ENCODE peak calls at places on chromosomes 2 and 18, in eight cellular contexts. A is caudate nucleus; Y is HepG2; O is tibial nerve; V is left ventricle myocardium inferior; I is dermis blood vessel endothelial cell; P is HTR-8/SVneo; L is stimulated activated CD4-positive, alpha-beta T cell treated with anti-CD3 and anti-CD28 coated beads, Interleukin-1b, Interleukin-23, amount 100 ng/mL, for 24 hours. S is an unnamed sample.

GRCh38 chr2:231716641-231717280 is 8.4 kb downstream of the PTMA start:
- DNase-seq in L (no peak), I (peak; percentile 49), A (no peak), O (no peak), P (no peak), Y (peak; percentile 86), V (no peak), S (no peak)

GRCh38 chr18:55116855-55117254 is 157.6 kb upstream of the CCDC68 start:
- DNase-seq in P (no peak), A (no peak), I (no peak), L (no peak), O (no peak), V (no peak), Y (no peak), S (no peak)

GRCh38 chr18:36732264-36732663 is 96.5 kb downstream of the TPGS2 start:
- DNase-seq in L (no peak), A (no peak), I (no peak), P (no peak), O (no peak), Y (no peak), V (no peak), S (no peak)

GRCh38 chr2:31067259-31067658 is 71.0 kb downstream of the GALNT14 start:
- DNase-seq in L (no peak), Y (no peak), V (no peak), O (no peak), P (no peak), I (no peak), A (no peak), S (no peak)

GRCh38 chr18:55185391-55185790 is 226.1 kb upstream of the CCDC68 start:
- DNase-seq in I (no peak), A (no peak), L (no peak), O (no peak), V (no peak), P (peak; percentile 6), Y (no peak), S (no peak)

GRCh38 chr2:45849491-45850283 is 198.2 kb downstream of the PRKCE start:
- DNase-seq in L (no peak), O (no peak), V (no peak), Y (no peak), P (peak; percentile 36), A (no peak), I (peak; percentile 37), S (no peak)

GRCh38 chr2:97911210-97911921 is 84.4 kb downstream of the TMEM131 start:
- DNase-seq in L (no peak), I (no peak), Y (no peak), P (no peak), O (no peak), A (no peak), V (no peak), S (no peak)

GRCh38 chr2:20122864-20123263 is 71.4 kb upstream of the LAPTM4A start:
- DNase-seq in L (no peak), Y (no peak), P (no peak), A (no peak), O (no peak), I (no peak), V (no peak), S (no peak)

GRCh38 chr2:190723397-190724090 is 74.7 kb downstream of the NAB1 start:
- DNase-seq in L (no peak), O (no peak), V (no peak), Y (no peak), I (peak; percentile 69), A (no peak), P (no peak), S (no peak)

GRCh38 chr2:225612636-225613035 is 213.1 kb downstream of the NYAP2 start:
- DNase-seq in L (no peak), O (no peak), Y (no peak), V (no peak), I (no peak), A (no peak), P (no peak), S (no peak)

GRCh38 chr2:86142737-86143257 is 36.8 kb downstream of the PTCD3 start:
- DNase-seq in O (no peak), A (no peak), Y (no peak), I (no peak), P (no peak), V (no peak), L (no peak), S (no peak)

GRCh38 chr2:17538022-17538843 is 2.3 kb upstream of the VSNL1 start:
- DNase-seq in L (no peak), A (no peak), V (no peak), P (no peak), O (no peak), Y (peak; percentile 39), I (peak; percentile 13), S (no peak)

GRCh38 chr18:13271512-13271911 is 53.0 kb downstream of the LDLRAD4 start:
- DNase-seq in I (no peak), L (no peak), P (no peak), V (peak; percentile 58), O (no peak), A (no peak), Y (peak; percentile 67), S (no peak)

GRCh38 chr18:35581555-35582309 is at the start of gene GALNT1:
- DNase-seq in O (no peak), P (no peak), I (peak; percentile 24), Y (no peak), A (no peak), L (no peak), V (peak; percentile 37), S (peak; percentile 6)